ENCODE peak calls at places on chromosomes 6 and 20, in ten cellular contexts. G is A549, S is HCT116, H is tibial artery, X is AG10803, N is IMR-90, C is neural progenitor cell, P is fibroblast of mammary gland, Z is colonic mucosa, R is choroid plexus epithelial cell. L is an unnamed sample.

GRCh38 chr6:44956426-44956825 is 371.7 kb upstream of the RUNX2 start:
- DNase-seq in G (no peak), S (no peak), H (no peak), X (peak), N (peak), C (no peak), P (peak), Z (no peak), R (peak), L (peak)

GRCh38 chr6:129233458-129234134 is 350.7 kb downstream of the LAMA2 start:
- DNase-seq in G (no peak), S (no peak), H (no peak), X (no peak), N (no peak), C (no peak), P (no peak), Z (no peak), R (no peak), L (no peak)

GRCh38 chr6:121881974-121882667 is 446.7 kb downstream of the GJA1 start:
- DNase-seq in G (no peak), S (no peak), H (no peak), X (peak), N (peak), C (no peak), P (peak), Z (no peak), R (peak), L (peak)

GRCh38 chr20:4507288-4507719 is 214.4 kb upstream of the PRND start:
- DNase-seq in G (no peak), S (no peak), H (no peak), X (peak), N (peak), C (no peak), P (peak), Z (no peak), R (peak), L (peak)

GRCh38 chr20:16647875-16648597 is 74.8 kb upstream of the KIF16B start:
- DNase-seq in G (no peak), S (no peak), H (no peak), X (no peak), N (no peak), C (no peak), P (no peak), Z (no peak), R (no peak), L (no peak)

GRCh38 chr6:53128842-53129241 is 19.8 kb downstream of the GCM1 start:
- DNase-seq in G (no peak), S (no peak), H (no peak), X (peak), N (no peak), C (no peak), P (no peak), Z (no peak), R (no peak), L (no peak)

GRCh38 chr20:56360133-56360898 is 1.5 kb downstream of the FAM210B start:
- DNase-seq in G (no peak), S (no peak), H (no peak), X (no peak), N (no peak), C (no peak), P (peak), Z (no peak), R (no peak), L (no peak)

GRCh38 chr6:19417713-19418112 is 419.5 kb upstream of the ID4 start:
- DNase-seq in G (no peak), S (peak), H (no peak), X (peak), N (peak), C (no peak), P (peak), Z (no peak), R (peak), L (peak)

GRCh38 chr6:122151768-122152167 is 247.7 kb upstream of the HSF2 start:
- DNase-seq in G (no peak), S (no peak), H (no peak), X (no peak), N (no peak), C (no peak), P (no peak), Z (no peak), R (no peak), L (no peak)

GRCh38 chr6:41306187-41306854 is 19.8 kb upstream of the TREM1 start:
- DNase-seq in G (peak), S (peak), H (no peak), X (peak), N (peak), C (peak), P (peak), Z (peak), R (peak), L (peak)

GRCh38 chr20:7269452-7269851 is 502.0 kb downstream of the BMP2 start:
- DNase-seq in G (no peak), S (no peak), H (no peak), X (no peak), N (no peak), C (no peak), P (no peak), Z (no peak), R (no peak), L (no peak)

GRCh38 chr20:1451092-1451491 is 15.6 kb downstream of the NSFL1C start:
- DNase-seq in G (no peak), S (no peak), H (no peak), X (no peak), N (no peak), C (no peak), P (no peak), Z (no peak), R (no peak), L (no peak)
- H3K4me3 ChIP-seq in G (no peak), S (no peak), H (no peak), X (no peak), N (no peak), C (no peak), P (no peak), Z (no peak), R (no peak), L (no peak)

DNA sequence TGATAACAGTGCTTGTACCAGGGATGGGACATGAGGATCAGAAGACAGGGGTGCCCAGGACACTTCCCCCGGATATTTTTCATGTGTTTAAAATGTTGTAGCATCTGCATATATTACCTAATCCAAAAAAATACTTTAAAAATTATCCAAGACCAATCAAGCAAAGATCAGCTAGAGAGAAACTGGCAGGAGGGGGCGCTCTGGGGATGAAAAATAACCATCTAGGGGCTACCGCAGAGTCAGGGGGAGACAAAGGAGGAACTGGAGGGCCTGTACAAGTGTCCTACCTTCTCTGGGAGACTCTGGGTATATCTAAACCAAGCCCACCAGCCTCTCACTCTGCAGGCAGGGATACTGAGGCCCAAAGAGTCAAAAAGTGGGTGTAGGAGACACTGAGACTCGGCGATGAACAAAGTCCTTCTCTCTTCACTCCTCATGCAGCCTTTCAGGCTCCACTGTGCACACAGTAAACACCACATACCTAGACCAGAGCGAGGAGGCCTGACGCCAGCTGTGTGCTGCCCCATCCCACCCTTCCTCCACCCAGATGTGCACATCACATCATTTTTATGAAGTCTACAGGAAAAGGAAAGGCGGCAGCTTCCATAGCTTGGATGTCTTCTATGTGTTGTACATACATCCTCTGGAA is 9.8 kb downstream of the RIMS4 start:
- DNase-seq in G (no peak), S (no peak), H (no peak), X (no peak), N (no peak), C (peak), P (no peak), Z (no peak), R (no peak), L (peak)
- TF ChIP-seq CTCF in G (peak), S (peak), H (no peak), X (no peak), N (peak), C (peak), P (peak), Z (no peak), R (peak), L (peak)

GRCh38 chr20:49569403-49570115 is 1.6 kb upstream of the PTGIS start:
- DNase-seq in G (no peak), S (no peak), H (peak), X (no peak), N (peak), C (peak), P (no peak), Z (no peak), R (peak), L (peak)
- H3K4me3 ChIP-seq in G (no peak), S (no peak), H (no peak), X (no peak), N (no peak), C (no peak), P (no peak), Z (no peak), R (no peak), L (no peak)

GRCh38 chr6:3151705-3152104 is 5.6 kb downstream of the TUBB2A start:
- DNase-seq in G (no peak), S (no peak), H (no peak), X (no peak), N (no peak), C (no peak), P (no peak), Z (no peak), R (no peak), L (no peak)

GRCh38 chr6:3144571-3144970 is 12.8 kb downstream of the TUBB2A start:
- DNase-seq in G (no peak), S (no peak), H (no peak), X (no peak), N (no peak), C (no peak), P (no peak), Z (no peak), R (no peak), L (no peak)

GRCh38 chr6:3152689-3153088 is 4.7 kb downstream of the TUBB2A start:
- DNase-seq in G (no peak), S (no peak), H (no peak), X (no peak), N (no peak), C (no peak), P (no peak), Z (no peak), R (no peak), L (no peak)

GRCh38 chr6:3147914-3148757 is 9.2 kb downstream of the TUBB2A start:
- DNase-seq in G (no peak), S (no peak), H (no peak), X (no peak), N (no peak), C (no peak), P (no peak), Z (no peak), R (no peak), L (no peak)
- TF ChIP-seq CTCF in G (no peak), S (peak), H (no peak), X (no peak), N (no peak), C (peak), P (peak), Z (no peak), R (peak), L (no peak)

L was measured in fibroblast of villous mesenchyme.